ENCODE peak calls at places on chromosome 4, in five cellular contexts. One of them, this sample, is unnamed.

GRCh38 chr4:77113069-77113468 is 37.3 kb upstream of the CCNI start:
- DNase-seq in A673: no peak
- DNase-seq in body of pancreas: no peak
- DNase-seq in OCI-LY7: no peak
- DNase-seq in cardiac fibroblast: no peak
- DNase-seq in this sample: no peak

GRCh38 chr4:3832536-3833220 is 66.5 kb downstream of the ADRA2C start:
- DNase-seq in body of pancreas: no peak
- DNase-seq in A673: no peak
- DNase-seq in cardiac fibroblast: no peak
- DNase-seq in OCI-LY7: no peak
- DNase-seq in this sample: no peak

GRCh38 chr4:16843831-16844508 is 54.5 kb downstream of the LDB2 start:
- DNase-seq in OCI-LY7: no peak
- DNase-seq in A673: peak
- DNase-seq in body of pancreas: no peak
- DNase-seq in cardiac fibroblast: peak
- DNase-seq in this sample: no peak

GRCh38 chr4:154529737-154530136 is 20.5 kb downstream of the PLRG1 start:
- DNase-seq in A673: no peak
- DNase-seq in cardiac fibroblast: peak
- DNase-seq in body of pancreas: no peak
- DNase-seq in OCI-LY7: no peak
- DNase-seq in this sample: no peak

GRCh38 chr4:176875441-176875930 is 82.8 kb upstream of the VEGFC start:
- DNase-seq in body of pancreas: no peak
- DNase-seq in cardiac fibroblast: no peak
- DNase-seq in A673: no peak
- DNase-seq in OCI-LY7: no peak
- DNase-seq in this sample: no peak

GRCh38 chr4:73573794-73574528 is 46.3 kb downstream of the RASSF6 start:
- DNase-seq in body of pancreas: peak
- DNase-seq in A673: peak
- DNase-seq in OCI-LY7: peak
- DNase-seq in cardiac fibroblast: peak
- DNase-seq in this sample: peak

GRCh38 chr4:112449708-112450107 is 66.3 kb downstream of the NEUROG2 start:
- DNase-seq in OCI-LY7: no peak
- DNase-seq in A673: no peak
- DNase-seq in body of pancreas: no peak
- DNase-seq in cardiac fibroblast: no peak
- DNase-seq in this sample: no peak

GRCh38 chr4:85677286-85677685 is 202.3 kb downstream of the ARHGAP24 start:
- DNase-seq in cardiac fibroblast: peak
- DNase-seq in OCI-LY7: no peak
- DNase-seq in body of pancreas: no peak
- DNase-seq in A673: no peak
- DNase-seq in this sample: no peak

GRCh38 chr4:95548738-95549245 is at the start of gene UNC5C:
- DNase-seq in cardiac fibroblast: peak
- DNase-seq in body of pancreas: peak
- DNase-seq in OCI-LY7: no peak
- DNase-seq in A673: no peak
- DNase-seq in this sample: peak

GRCh38 chr4:15006416-15007024 is 4.2 kb downstream of the CPEB2 start:
- DNase-seq in OCI-LY7: peak
- DNase-seq in A673: peak
- DNase-seq in cardiac fibroblast: no peak
- DNase-seq in body of pancreas: no peak
- DNase-seq in this sample: no peak

GRCh38 chr4:128516568-128516967 is 229.0 kb upstream of the PGRMC2 start:
- DNase-seq in body of pancreas: no peak
- DNase-seq in OCI-LY7: no peak
- DNase-seq in A673: no peak
- DNase-seq in cardiac fibroblast: peak
- DNase-seq in this sample: no peak

GRCh38 chr4:94519925-94520789 is 68.4 kb downstream of the PDLIM5 start:
- DNase-seq in body of pancreas: no peak
- DNase-seq in OCI-LY7: no peak
- DNase-seq in A673: peak
- DNase-seq in cardiac fibroblast: no peak
- DNase-seq in this sample: no peak

GRCh38 chr4:16202598-16202997 is 23.7 kb downstream of the TAPT1 start:
- DNase-seq in body of pancreas: no peak
- DNase-seq in OCI-LY7: no peak
- DNase-seq in A673: no peak
- DNase-seq in cardiac fibroblast: no peak
- DNase-seq in this sample: no peak

GRCh38 chr4:145719752-145720624 is 40.0 kb downstream of the C4orf51 start:
- DNase-seq in body of pancreas: no peak
- DNase-seq in OCI-LY7: no peak
- DNase-seq in A673: no peak
- DNase-seq in cardiac fibroblast: no peak
- DNase-seq in this sample: no peak

GRCh38 chr4:83328486-83328885 is 6.2 kb downstream of the HPSE start:
- DNase-seq in cardiac fibroblast: no peak
- DNase-seq in body of pancreas: no peak
- DNase-seq in A673: peak
- DNase-seq in OCI-LY7: no peak
- DNase-seq in this sample: no peak

GRCh38 chr4:67909910-67910905 is 26.4 kb upstream of the TMPRSS11D start:
- DNase-seq in cardiac fibroblast: peak
- DNase-seq in body of pancreas: no peak
- DNase-seq in A673: peak
- DNase-seq in OCI-LY7: peak
- DNase-seq in this sample: no peak

GRCh38 chr4:22661443-22661842 is 31.3 kb upstream of the GBA3 start:
- DNase-seq in body of pancreas: no peak
- DNase-seq in OCI-LY7: no peak
- DNase-seq in cardiac fibroblast: peak
- DNase-seq in A673: no peak
- DNase-seq in this sample: no peak

GRCh38 chr4:3750334-3750733 is 15.9 kb upstream of the ADRA2C start:
- DNase-seq in A673: no peak
- DNase-seq in cardiac fibroblast: no peak
- DNase-seq in body of pancreas: no peak
- DNase-seq in OCI-LY7: no peak
- DNase-seq in this sample: no peak

GRCh38 chr4:118351851-118352827 is 664 bp downstream of the PRSS12 start:
- DNase-seq in A673: peak
- DNase-seq in OCI-LY7: no peak
- DNase-seq in cardiac fibroblast: no peak
- DNase-seq in body of pancreas: peak
- DNase-seq in this sample: peak

GRCh38 chr4:56424697-56425514 is 10.5 kb downstream of the PPAT start:
- DNase-seq in OCI-LY7: peak
- DNase-seq in body of pancreas: peak
- DNase-seq in A673: peak
- DNase-seq in cardiac fibroblast: peak
- DNase-seq in this sample: no peak

GRCh38 chr4:6150046-6150735 is 50.2 kb downstream of the JAKMIP1 start:
- DNase-seq in body of pancreas: no peak
- DNase-seq in cardiac fibroblast: no peak
- DNase-seq in A673: no peak
- DNase-seq in OCI-LY7: no peak
- DNase-seq in this sample: no peak

GRCh38 chr4:53499791-53500190 is 91.5 kb downstream of the LNX1 start:
- DNase-seq in A673: no peak
- DNase-seq in cardiac fibroblast: no peak
- DNase-seq in body of pancreas: no peak
- DNase-seq in OCI-LY7: no peak
- DNase-seq in this sample: no peak

DNA sequence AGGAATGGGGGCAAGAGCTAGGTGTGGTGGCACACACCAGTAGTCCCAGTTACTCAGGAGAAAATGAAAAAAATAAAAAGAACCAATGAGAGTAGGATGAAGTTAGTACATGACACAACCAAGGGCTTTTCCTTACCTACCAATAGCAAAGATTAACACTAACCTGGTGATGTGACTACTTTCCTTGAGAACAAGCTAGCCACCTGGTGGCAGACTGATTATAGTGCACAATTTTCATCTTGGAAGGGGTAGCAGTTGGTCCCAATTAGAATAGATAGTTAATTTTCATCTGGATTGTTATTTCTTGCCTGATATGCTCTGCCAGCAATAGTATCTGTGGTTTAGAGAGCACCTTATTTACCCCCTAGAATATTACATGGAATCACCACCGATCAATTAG is 1216.8 kb upstream of the PABPC4L start:
- DNase-seq in A673: peak
- DNase-seq in cardiac fibroblast: peak
- DNase-seq in OCI-LY7: peak
- DNase-seq in body of pancreas: no peak
- DNase-seq in this sample: no peak
- TF ChIP-seq CTCF in A673: peak
- TF ChIP-seq CTCF in cardiac fibroblast: peak
- TF ChIP-seq CTCF in OCI-LY7: peak
- TF ChIP-seq CTCF in body of pancreas: no peak
- TF ChIP-seq CTCF in this sample: peak

DNA sequence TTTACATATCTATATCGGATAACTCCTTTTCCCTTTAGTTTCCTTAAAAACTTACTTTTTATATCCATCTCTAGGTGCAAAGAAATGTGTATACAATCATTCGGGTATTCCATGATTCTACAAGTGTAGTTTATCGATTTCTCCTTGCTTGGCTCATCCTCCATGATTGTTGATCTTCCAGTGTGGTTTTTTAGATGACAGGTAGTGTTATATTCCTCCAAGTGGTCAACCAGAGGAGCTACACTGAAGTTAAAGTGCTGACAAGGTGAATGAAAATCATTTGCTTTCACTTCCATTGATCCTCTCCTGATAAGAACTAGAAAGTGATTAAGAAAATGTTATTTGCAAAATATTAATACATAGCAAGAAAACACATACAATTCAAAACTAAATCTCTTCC is 38.5 kb downstream of the TMEM156 start:
- DNase-seq in OCI-LY7: no peak
- DNase-seq in cardiac fibroblast: no peak
- DNase-seq in body of pancreas: no peak
- DNase-seq in A673: no peak
- DNase-seq in this sample: no peak
- TF ChIP-seq CTCF in OCI-LY7: peak
- TF ChIP-seq CTCF in cardiac fibroblast: no peak
- TF ChIP-seq CTCF in body of pancreas: no peak
- TF ChIP-seq CTCF in A673: no peak
- TF ChIP-seq CTCF in this sample: peak

DNA sequence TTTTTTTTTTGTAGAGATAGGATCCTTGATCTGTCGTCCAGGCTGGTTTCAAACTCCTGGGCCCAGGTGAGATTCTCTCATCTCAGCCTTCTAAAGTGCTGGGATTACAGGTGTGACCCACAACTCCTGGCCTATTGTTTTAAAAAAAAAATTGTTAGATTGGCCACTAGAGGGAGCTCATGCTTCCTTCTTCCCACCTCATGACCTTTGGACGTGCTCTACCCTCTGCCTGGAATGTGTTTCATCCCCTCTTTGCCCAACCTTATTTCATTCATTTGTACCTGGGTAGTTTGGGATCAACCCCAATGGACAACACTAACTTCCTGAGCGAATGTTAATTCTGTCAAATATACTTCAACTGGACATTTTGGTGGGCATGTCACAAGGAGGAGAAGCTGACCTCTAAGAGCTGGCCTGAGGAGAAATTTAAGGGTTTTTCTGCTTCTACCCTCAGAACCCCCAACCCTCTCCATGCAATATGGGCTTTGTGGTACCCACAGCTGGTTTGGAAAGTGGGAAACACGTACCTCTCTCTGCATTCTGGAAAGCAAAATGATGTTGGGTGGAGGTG is 6.4 kb downstream of the PPEF2 start:
- DNase-seq in OCI-LY7: peak
- DNase-seq in cardiac fibroblast: peak
- DNase-seq in body of pancreas: no peak
- DNase-seq in A673: peak
- DNase-seq in this sample: no peak
- TF ChIP-seq CTCF in OCI-LY7: peak
- TF ChIP-seq CTCF in cardiac fibroblast: peak
- TF ChIP-seq CTCF in body of pancreas: peak
- TF ChIP-seq CTCF in A673: peak
- TF ChIP-seq CTCF in this sample: peak

GRCh38 chr4:139585468-139585867 is 29.4 kb upstream of the SETD7 start:
- DNase-seq in A673: no peak
- DNase-seq in OCI-LY7: no peak
- DNase-seq in body of pancreas: no peak
- DNase-seq in cardiac fibroblast: no peak
- DNase-seq in this sample: no peak

GRCh38 chr4:139581096-139581495 is 25.1 kb upstream of the SETD7 start:
- DNase-seq in OCI-LY7: no peak
- DNase-seq in A673: no peak
- DNase-seq in body of pancreas: no peak
- DNase-seq in cardiac fibroblast: no peak
- DNase-seq in this sample: no peak

GRCh38 chr4:139584019-139584418 is 28.0 kb upstream of the SETD7 start:
- DNase-seq in OCI-LY7: no peak
- DNase-seq in A673: no peak
- DNase-seq in cardiac fibroblast: no peak
- DNase-seq in body of pancreas: no peak
- DNase-seq in this sample: no peak

GRCh38 chr4:139584784-139585183 is 28.8 kb upstream of the SETD7 start:
- DNase-seq in A673: no peak
- DNase-seq in OCI-LY7: no peak
- DNase-seq in cardiac fibroblast: no peak
- DNase-seq in body of pancreas: no peak
- DNase-seq in this sample: no peak

GRCh38 chr4:139582044-139582443 is 26.0 kb upstream of the SETD7 start:
- DNase-seq in A673: peak
- DNase-seq in body of pancreas: no peak
- DNase-seq in OCI-LY7: no peak
- DNase-seq in cardiac fibroblast: no peak
- DNase-seq in this sample: no peak
- TF ChIP-seq CTCF in A673: peak
- TF ChIP-seq CTCF in body of pancreas: no peak
- TF ChIP-seq CTCF in OCI-LY7: peak
- TF ChIP-seq CTCF in cardiac fibroblast: peak
- TF ChIP-seq CTCF in this sample: no peak

DNA sequence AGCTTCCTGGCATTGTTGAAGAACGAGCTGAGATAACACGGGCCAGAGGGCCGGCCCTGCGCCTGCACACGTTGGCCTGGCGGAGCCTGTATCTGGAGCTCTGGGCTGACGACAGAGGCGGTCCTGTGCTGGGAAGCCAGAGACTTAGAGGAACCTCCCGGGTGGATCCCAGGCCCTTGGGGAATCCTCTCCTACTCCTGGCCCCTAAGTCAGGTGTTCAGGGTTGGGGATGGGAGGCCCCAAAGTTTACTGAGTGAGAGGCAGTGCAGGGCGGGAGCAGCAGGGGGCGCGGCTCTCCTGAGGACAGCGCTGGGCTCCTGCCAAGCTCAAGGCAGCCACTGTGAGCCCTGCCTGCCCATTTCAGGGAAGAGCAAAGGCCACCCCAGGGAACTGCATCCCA is 2.5 kb upstream of the HTRA3 start:
- DNase-seq in body of pancreas: peak
- DNase-seq in cardiac fibroblast: peak
- DNase-seq in OCI-LY7: peak
- DNase-seq in A673: peak
- DNase-seq in this sample: peak
- TF ChIP-seq CTCF in body of pancreas: peak
- TF ChIP-seq CTCF in cardiac fibroblast: peak
- TF ChIP-seq CTCF in OCI-LY7: peak
- TF ChIP-seq CTCF in A673: peak
- TF ChIP-seq CTCF in this sample: peak

This sample was measured in progenitor cell of endocrine pancreas.